ENCODE peak calls at places on chromosomes 1 and 21, in ten cellular contexts. O is tibial artery; Y is cardiac muscle cell; T is heart left ventricle; K is activated CD8-positive, alpha-beta T cell treated with anti-CD3 and anti-CD28 coated beads for 36 hours; X is AG09309; F is RWPE1; L is endothelial cell; V is sigmoid colon; G is fibroblast of lung. M is an unnamed sample.
A peak's percentile ranks its signal among the peaks of the same experiment; 100 is the strongest.

GRCh38 chr1:42757892-42758275 is 8.9 kb downstream of the P3H1 start:
- DNase-seq in X (no peak), O (no peak), V (no peak), L (no peak), G (no peak), T (no peak), F (no peak), K (no peak), Y (no peak), M (no peak)

GRCh38 chr1:212127219-212127618 is 91.7 kb downstream of the DTL start:
- DNase-seq in L (no peak), G (no peak), K (no peak), X (no peak), F (no peak), O (no peak), Y (no peak), T (no peak), V (no peak), M (no peak)

GRCh38 chr1:235624751-235625192 is 24.8 kb downstream of the GNG4 start:
- DNase-seq in V (no peak), Y (no peak), F (no peak), G (peak; percentile 94), L (no peak), O (no peak), K (no peak), T (no peak), X (peak; percentile 28), M (no peak)

GRCh38 chr1:35945327-35945726 is 14.4 kb downstream of the AGO3 start:
- DNase-seq in T (no peak), X (no peak), O (no peak), K (no peak), F (no peak), Y (no peak), V (no peak), L (no peak), G (no peak), M (no peak)

GRCh38 chr1:71364236-71364635 is 283.4 kb upstream of the ZRANB2 start:
- DNase-seq in G (peak; percentile 44), T (no peak), O (no peak), L (no peak), X (no peak), F (no peak), Y (no peak), V (no peak), K (no peak), M (no peak)

GRCh38 chr1:115544131-115544530 is 97.6 kb upstream of the VANGL1 start:
- DNase-seq in K (no peak), G (peak; percentile 63), T (no peak), X (peak; percentile 14), O (no peak), L (no peak), Y (no peak), F (no peak), V (no peak), M (no peak)

GRCh38 chr1:182783068-182783467 is 6.5 kb upstream of the NPL start:
- DNase-seq in K (peak; percentile 25), G (no peak), L (peak; percentile 28), Y (peak; percentile 26), T (no peak), V (no peak), F (no peak), O (no peak), X (no peak), M (no peak)

GRCh38 chr1:108190001-108190634 is 10.0 kb downstream of the SLC25A24 start:
- DNase-seq in Y (no peak), T (no peak), F (no peak), K (no peak), G (peak; percentile 23), X (no peak), V (no peak), O (no peak), L (no peak), M (no peak)

GRCh38 chr1:187018291-187018690 is 189.5 kb downstream of the PLA2G4A start:
- DNase-seq in K (no peak), G (peak; percentile 18), Y (no peak), V (no peak), L (no peak), F (no peak), X (no peak), O (no peak), T (no peak), M (no peak)

GRCh38 chr1:115933625-115934024 is 42.7 kb upstream of the SLC22A15 start:
- DNase-seq in O (no peak), V (no peak), T (no peak), Y (no peak), G (no peak), K (no peak), X (no peak), L (no peak), F (no peak), M (no peak)

GRCh38 chr1:110356379-110356778 is 17.2 kb downstream of the RBM15 start:
- DNase-seq in X (no peak), T (no peak), Y (no peak), O (no peak), V (no peak), K (no peak), L (no peak), F (peak; percentile 70), G (peak; percentile 20), M (no peak)

GRCh38 chr1:208538078-208538477 is 293.9 kb upstream of the PLXNA2 start:
- DNase-seq in Y (no peak), T (no peak), X (no peak), V (no peak), O (no peak), K (no peak), L (no peak), G (no peak), F (no peak), M (no peak)

GRCh38 chr1:216464489-216464888 is 41.2 kb upstream of the USH2A start:
- DNase-seq in K (no peak), F (peak; percentile 90), G (peak; percentile 95), Y (no peak), T (no peak), O (no peak), L (no peak), X (peak; percentile 35), V (no peak), M (peak; percentile 57)

GRCh38 chr1:182032251-182032650 is 29.3 kb downstream of the ZNF648 start:
- DNase-seq in L (no peak), G (no peak), V (no peak), Y (no peak), K (no peak), T (no peak), F (no peak), X (no peak), O (no peak), M (no peak)

DNA sequence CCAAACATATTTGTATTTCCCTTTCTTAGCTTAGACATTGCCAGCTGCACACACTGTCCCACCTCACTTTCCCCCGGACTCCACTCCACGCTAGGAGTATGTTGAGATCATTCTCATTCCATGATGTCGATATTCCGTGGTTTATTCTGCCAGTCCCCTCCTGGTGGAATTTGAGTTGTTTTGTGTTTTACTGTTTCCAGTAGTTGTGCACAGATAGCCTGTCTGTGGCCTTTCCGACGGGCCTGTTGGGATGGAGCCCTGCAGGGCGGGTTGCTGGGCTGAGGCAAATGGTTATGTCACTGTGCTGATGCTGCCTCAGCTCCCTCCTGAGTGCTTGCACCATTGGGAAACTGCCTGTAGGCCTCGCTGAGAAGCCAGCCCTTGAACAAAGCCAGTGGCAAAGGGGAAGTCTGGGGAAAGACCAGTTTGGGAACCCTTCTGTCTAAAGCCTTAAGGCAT is 12.8 kb downstream of the TRAPPC10 start:
- DNase-seq in F (no peak), O (peak; percentile 73), Y (no peak), L (peak; percentile 15), T (peak; percentile 76), V (peak; percentile 85), G (peak; percentile 79), K (no peak), X (peak; percentile 29), M (peak; percentile 25)
- TF ChIP-seq CTCF in F (no peak), O (no peak), Y (no peak), L (no peak), T (no peak), V (no peak), G (peak; percentile 18), K (no peak), X (no peak), M (no peak)

GRCh38 chr21:38830667-38831525 is 25.2 kb downstream of the ETS2 start:
- DNase-seq in X (no peak), G (no peak), T (no peak), Y (no peak), V (no peak), F (no peak), K (no peak), L (no peak), O (no peak), M (no peak)
- TF ChIP-seq CTCF in X (no peak), G (no peak), T (no peak), Y (no peak), V (no peak), F (no peak), K (no peak), L (no peak), O (no peak), M (no peak)

DNA sequence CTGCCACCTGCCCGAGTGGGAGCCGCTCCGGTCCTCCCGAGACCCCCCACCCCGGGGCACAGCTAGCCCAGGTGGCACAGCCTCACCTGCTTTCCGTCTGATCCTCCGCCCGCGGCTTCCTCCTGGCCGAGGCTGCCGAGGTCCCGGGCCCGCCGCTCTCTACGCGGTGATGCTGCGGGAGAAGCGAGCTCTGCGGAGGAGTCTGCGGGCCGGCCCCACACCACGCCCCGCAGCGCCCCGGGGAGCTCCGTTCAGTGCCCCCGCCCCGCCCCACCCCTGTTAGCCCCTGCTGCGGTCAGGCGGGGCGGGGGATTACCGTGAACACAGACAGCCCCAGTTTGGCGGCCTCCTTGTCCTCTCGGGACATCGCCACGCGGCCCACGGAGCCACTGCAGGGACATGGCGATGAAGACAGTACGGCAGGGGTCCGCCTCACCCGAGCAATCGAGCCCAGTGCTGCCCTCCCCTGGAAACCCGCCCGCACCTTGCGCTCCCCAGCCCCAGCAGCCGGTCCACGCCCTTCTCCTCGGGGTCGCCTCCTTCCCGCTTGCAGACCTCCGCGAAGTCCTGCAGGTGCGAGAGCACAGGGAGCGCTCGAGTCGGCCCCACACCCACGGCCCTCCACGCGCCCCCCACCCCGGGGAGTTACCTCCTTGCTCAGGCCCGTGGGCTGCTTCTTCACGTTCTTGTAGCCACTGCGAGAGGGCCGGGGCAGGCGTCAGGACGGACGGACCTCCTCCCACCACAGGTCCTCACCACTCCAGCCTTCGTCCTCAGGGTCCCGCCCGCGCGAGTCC is 933 bp downstream of the C1orf35 start:
- DNase-seq in F (no peak), Y (peak; percentile 51), L (peak; percentile 62), O (no peak), K (peak; percentile 69), V (peak; percentile 82), T (peak; percentile 71), G (peak; percentile 21), X (no peak), M (no peak)
- TF ChIP-seq CTCF in F (no peak), Y (peak; percentile 15), L (no peak), O (no peak), K (peak; percentile 5), V (no peak), T (no peak), G (peak; percentile 9), X (peak; percentile 36), M (peak; percentile 9)

GRCh38 chr1:246800356-246800755 is 76.1 kb downstream of the SCCPDH start:
- DNase-seq in T (no peak), F (no peak), V (no peak), O (no peak), X (no peak), L (no peak), K (no peak), Y (no peak), G (no peak), M (no peak)
- TF ChIP-seq CTCF in T (no peak), F (no peak), V (no peak), O (no peak), X (no peak), L (no peak), K (no peak), Y (no peak), G (no peak), M (no peak)

M was measured in AG09319.